ENCODE peak calls at places on chromosome X, in ten cellular contexts. C is foreskin melanocyte; S is fibroblast of mammary gland; L is epithelial cell of esophagus; D is AG08396; N is Right ventricle myocardium superior; E is sigmoid colon; P is NCI-H2081; Y is Right ventricle myocardium inferior; A is activated CD4-positive, alpha-beta T cell treated with anti-CD3 and anti-CD28 coated beads, Interleukin-2, amount 50 U/mL, for 48 hours. Q is an unnamed sample.

GRCh38 chrX:21948897-21949578 is 8.5 kb downstream of the SMS start:
- DNase-seq in C (no peak), S (no peak), L (no peak), D (no peak), N (no peak), E (no peak), P (no peak), Y (no peak), A (no peak), Q (no peak)

GRCh38 chrX:150291014-150291413 is 72.1 kb upstream of the MAMLD1 start:
- DNase-seq in C (peak), S (no peak), L (peak), D (no peak), N (no peak), E (no peak), P (no peak), Y (no peak), A (no peak), Q (no peak)

GRCh38 chrX:69555396-69556023 is 51.4 kb downstream of the NALF2 start:
- DNase-seq in C (no peak), S (no peak), L (no peak), D (no peak), N (no peak), E (no peak), P (no peak), Y (peak), A (no peak), Q (no peak)

GRCh38 chrX:53211391-53211978 is 13.5 kb downstream of the KDM5C start:
- DNase-seq in C (no peak), S (peak), L (peak), D (no peak), N (no peak), E (no peak), P (no peak), Y (no peak), A (no peak), Q (no peak)

GRCh38 chrX:134684956-134685355 is 26.7 kb upstream of the PLAC1 start:
- DNase-seq in C (no peak), S (no peak), L (peak), D (no peak), N (no peak), E (no peak), P (no peak), Y (no peak), A (no peak), Q (no peak)

GRCh38 chrX:68995780-68996551 is 167.1 kb downstream of the EFNB1 start:
- DNase-seq in C (no peak), S (peak), L (peak), D (no peak), N (peak), E (no peak), P (no peak), Y (peak), A (no peak), Q (peak)

GRCh38 chrX:11566814-11567213 is 98.9 kb downstream of the ARHGAP6 start:
- DNase-seq in C (no peak), S (no peak), L (no peak), D (no peak), N (no peak), E (no peak), P (no peak), Y (no peak), A (no peak), Q (peak)

GRCh38 chrX:153953892-153954617 is 9.6 kb upstream of the RENBP start:
- DNase-seq in C (no peak), S (no peak), L (no peak), D (no peak), N (no peak), E (no peak), P (no peak), Y (no peak), A (no peak), Q (no peak)

GRCh38 chrX:46574337-46574940 is 874 bp downstream of the CHST7 start:
- DNase-seq in C (no peak), S (no peak), L (peak), D (no peak), N (peak), E (no peak), P (peak), Y (no peak), A (no peak), Q (no peak)

GRCh38 chrX:7294483-7294882 is 146.5 kb upstream of the PUDP start:
- DNase-seq in C (no peak), S (peak), L (peak), D (no peak), N (no peak), E (no peak), P (no peak), Y (no peak), A (no peak), Q (no peak)

GRCh38 chrX:103404225-103405008 is 28.1 kb downstream of the BEX3 start:
- DNase-seq in C (peak), S (peak), L (peak), D (peak), N (peak), E (peak), P (peak), Y (peak), A (peak), Q (peak)

GRCh38 chrX:9355739-9356138 is 109.1 kb upstream of the TBL1X start:
- DNase-seq in C (no peak), S (no peak), L (no peak), D (no peak), N (no peak), E (no peak), P (no peak), Y (no peak), A (no peak), Q (no peak)

GRCh38 chrX:67544871-67545771 is 1.3 kb downstream of the AR start:
- DNase-seq in C (no peak), S (peak), L (no peak), D (peak), N (peak), E (peak), P (no peak), Y (peak), A (peak), Q (peak)

GRCh38 chrX:117134983-117135382 is 672.2 kb upstream of the CT83 start:
- DNase-seq in C (no peak), S (no peak), L (no peak), D (no peak), N (no peak), E (no peak), P (no peak), Y (no peak), A (no peak), Q (no peak)

GRCh38 chrX:80808160-80808735 is 1.4 kb downstream of the BRWD3 start:
- DNase-seq in C (peak), S (peak), L (peak), D (peak), N (peak), E (peak), P (peak), Y (peak), A (peak), Q (peak)

GRCh38 chrX:109952985-109953905 is 49.7 kb upstream of the TMEM164 start:
- DNase-seq in C (no peak), S (peak), L (no peak), D (no peak), N (no peak), E (no peak), P (no peak), Y (no peak), A (no peak), Q (no peak)

GRCh38 chrX:2471641-2472040 is 29.1 kb downstream of the DHRSX start:
- DNase-seq in C (no peak), S (no peak), L (no peak), D (no peak), N (no peak), E (no peak), P (no peak), Y (no peak), A (no peak), Q (no peak)

GRCh38 chrX:37802028-37802427 is 22.2 kb downstream of the CYBB start:
- DNase-seq in C (peak), S (no peak), L (no peak), D (no peak), N (no peak), E (no peak), P (no peak), Y (no peak), A (no peak), Q (no peak)

GRCh38 chrX:119661486-119661885 is 31.5 kb downstream of the SEPTIN6 start:
- DNase-seq in C (no peak), S (no peak), L (no peak), D (no peak), N (no peak), E (no peak), P (no peak), Y (no peak), A (no peak), Q (no peak)

GRCh38 chrX:50168305-50168704 is 32.5 kb downstream of the AKAP4 start:
- DNase-seq in C (no peak), S (peak), L (peak), D (no peak), N (no peak), E (no peak), P (no peak), Y (no peak), A (no peak), Q (no peak)

GRCh38 chrX:106802388-106803275 is at the start of gene TBC1D8B:
- DNase-seq in C (peak), S (peak), L (peak), D (peak), N (peak), E (peak), P (peak), Y (peak), A (peak), Q (peak)

GRCh38 chrX:149881081-149881711 is at the start of gene MAGEA8:
- DNase-seq in C (no peak), S (no peak), L (no peak), D (no peak), N (no peak), E (no peak), P (no peak), Y (no peak), A (peak), Q (no peak)

GRCh38 chrX:9865804-9866471 is 79.7 kb downstream of the SHROOM2 start:
- DNase-seq in C (no peak), S (peak), L (peak), D (no peak), N (no peak), E (no peak), P (no peak), Y (no peak), A (no peak), Q (no peak)

GRCh38 chrX:136193771-136194170 is 46.4 kb downstream of the FHL1 start:
- DNase-seq in C (no peak), S (no peak), L (no peak), D (no peak), N (no peak), E (no peak), P (no peak), Y (no peak), A (no peak), Q (no peak)

GRCh38 chrX:96372313-96373046 is 312.2 kb upstream of the DIAPH2 start:
- DNase-seq in C (peak), S (peak), L (peak), D (peak), N (no peak), E (no peak), P (peak), Y (no peak), A (no peak), Q (peak)

GRCh38 chrX:113892891-113893290 is 691.0 kb upstream of the HTR2C start:
- DNase-seq in C (no peak), S (no peak), L (no peak), D (no peak), N (no peak), E (no peak), P (no peak), Y (no peak), A (no peak), Q (no peak)

GRCh38 chrX:124401696-124402095 is 55.3 kb downstream of the SH2D1A start:
- DNase-seq in C (no peak), S (no peak), L (no peak), D (no peak), N (no peak), E (no peak), P (peak), Y (no peak), A (no peak), Q (no peak)

GRCh38 chrX:145715641-145716138 is 101.9 kb upstream of the SLITRK2 start:
- DNase-seq in C (no peak), S (no peak), L (no peak), D (no peak), N (no peak), E (no peak), P (no peak), Y (no peak), A (no peak), Q (no peak)

GRCh38 chrX:12401252-12401651 is 263.0 kb downstream of the FRMPD4 start:
- DNase-seq in C (no peak), S (no peak), L (no peak), D (no peak), N (no peak), E (no peak), P (no peak), Y (no peak), A (no peak), Q (no peak)

GRCh38 chrX:149858592-149858991 is 22.4 kb upstream of the MAGEA8 start:
- DNase-seq in C (no peak), S (no peak), L (no peak), D (no peak), N (no peak), E (no peak), P (no peak), Y (no peak), A (no peak), Q (no peak)

Q was measured in AG20443.